ENCODE peak calls at places on chromosomes 3 and 15, in ten cellular contexts. One of them, this sample, is unnamed. For H3K4me1, the result is how much of the 10 kb centered on the place peaks cover.

GRCh38 chr3:66797916-66798560 is 200.1 kb upstream of the KBTBD8 start:
- DNase-seq in Peyer's patch: no peak
- DNase-seq in suprapubic skin: no peak
- DNase-seq in A549: no peak
- DNase-seq in body of pancreas: no peak
- DNase-seq in adrenal gland: peak
- DNase-seq in heart left ventricle: peak
- DNase-seq in breast epithelium: no peak
- DNase-seq in uterus: no peak
- DNase-seq in IMR-90: peak
- DNase-seq in this sample: peak

GRCh38 chr15:84911879-84912660 is 27.6 kb downstream of the SLC28A1 start:
- DNase-seq in IMR-90: peak
- DNase-seq in Peyer's patch: peak
- DNase-seq in body of pancreas: peak
- DNase-seq in heart left ventricle: peak
- DNase-seq in A549: peak
- DNase-seq in suprapubic skin: peak
- DNase-seq in uterus: peak
- DNase-seq in breast epithelium: peak
- DNase-seq in adrenal gland: peak
- DNase-seq in this sample: peak

GRCh38 chr3:9422712-9423424 is 25.5 kb downstream of the SETD5 start:
- DNase-seq in breast epithelium: peak
- DNase-seq in uterus: peak
- DNase-seq in suprapubic skin: no peak
- DNase-seq in heart left ventricle: peak
- DNase-seq in A549: peak
- DNase-seq in adrenal gland: peak
- DNase-seq in IMR-90: peak
- DNase-seq in body of pancreas: peak
- DNase-seq in Peyer's patch: peak
- DNase-seq in this sample: peak

GRCh38 chr15:34271493-34271892 is 46.7 kb downstream of the EMC4 start:
- DNase-seq in adrenal gland: peak
- DNase-seq in A549: no peak
- DNase-seq in breast epithelium: no peak
- DNase-seq in IMR-90: peak
- DNase-seq in heart left ventricle: no peak
- DNase-seq in uterus: peak
- DNase-seq in Peyer's patch: no peak
- DNase-seq in body of pancreas: no peak
- DNase-seq in suprapubic skin: no peak
- DNase-seq in this sample: no peak

GRCh38 chr3:78204977-78205376 is 1165.1 kb downstream of the ROBO2 start:
- DNase-seq in heart left ventricle: no peak
- DNase-seq in adrenal gland: no peak
- DNase-seq in suprapubic skin: no peak
- DNase-seq in breast epithelium: no peak
- DNase-seq in uterus: no peak
- DNase-seq in body of pancreas: no peak
- DNase-seq in IMR-90: peak
- DNase-seq in A549: no peak
- DNase-seq in Peyer's patch: no peak
- DNase-seq in this sample: peak

GRCh38 chr3:70053293-70053692 is 53.8 kb downstream of the SAMMSON start:
- DNase-seq in A549: no peak
- DNase-seq in adrenal gland: no peak
- DNase-seq in body of pancreas: no peak
- DNase-seq in breast epithelium: no peak
- DNase-seq in suprapubic skin: no peak
- DNase-seq in Peyer's patch: no peak
- DNase-seq in uterus: no peak
- DNase-seq in IMR-90: no peak
- DNase-seq in heart left ventricle: no peak
- DNase-seq in this sample: no peak

GRCh38 chr3:33173103-33173502 is 45.5 kb downstream of the SUSD5 start:
- DNase-seq in uterus: no peak
- DNase-seq in body of pancreas: no peak
- DNase-seq in IMR-90: no peak
- DNase-seq in adrenal gland: no peak
- DNase-seq in heart left ventricle: peak
- DNase-seq in Peyer's patch: no peak
- DNase-seq in A549: no peak
- DNase-seq in suprapubic skin: no peak
- DNase-seq in breast epithelium: no peak
- DNase-seq in this sample: no peak

GRCh38 chr3:65751123-65751700 is 287.5 kb downstream of the MAGI1 start:
- DNase-seq in uterus: peak
- DNase-seq in A549: peak
- DNase-seq in adrenal gland: peak
- DNase-seq in heart left ventricle: peak
- DNase-seq in breast epithelium: no peak
- DNase-seq in body of pancreas: peak
- DNase-seq in Peyer's patch: no peak
- DNase-seq in IMR-90: peak
- DNase-seq in suprapubic skin: no peak
- DNase-seq in this sample: peak

GRCh38 chr15:60077581-60078359 is 73.7 kb downstream of the FOXB1 start:
- DNase-seq in body of pancreas: no peak
- DNase-seq in suprapubic skin: no peak
- DNase-seq in IMR-90: no peak
- DNase-seq in uterus: no peak
- DNase-seq in breast epithelium: no peak
- DNase-seq in heart left ventricle: no peak
- DNase-seq in Peyer's patch: no peak
- DNase-seq in adrenal gland: no peak
- DNase-seq in A549: no peak
- DNase-seq in this sample: no peak

GRCh38 chr3:196886175-196886574 is 18.5 kb downstream of the SENP5 start:
- DNase-seq in A549: no peak
- DNase-seq in breast epithelium: no peak
- DNase-seq in uterus: no peak
- DNase-seq in body of pancreas: no peak
- DNase-seq in heart left ventricle: no peak
- DNase-seq in Peyer's patch: no peak
- DNase-seq in suprapubic skin: no peak
- DNase-seq in adrenal gland: no peak
- DNase-seq in IMR-90: no peak
- DNase-seq in this sample: no peak

GRCh38 chr15:92000709-92001108 is 147.2 kb downstream of the SLCO3A1 start:
- DNase-seq in breast epithelium: no peak
- DNase-seq in suprapubic skin: no peak
- DNase-seq in Peyer's patch: no peak
- DNase-seq in heart left ventricle: no peak
- DNase-seq in A549: no peak
- DNase-seq in IMR-90: no peak
- DNase-seq in adrenal gland: no peak
- DNase-seq in uterus: no peak
- DNase-seq in body of pancreas: no peak
- DNase-seq in this sample: no peak

GRCh38 chr3:38916706-38917105 is 100.7 kb upstream of the SCN10A start:
- DNase-seq in IMR-90: peak
- DNase-seq in Peyer's patch: no peak
- DNase-seq in uterus: no peak
- DNase-seq in heart left ventricle: no peak
- DNase-seq in body of pancreas: no peak
- DNase-seq in breast epithelium: no peak
- DNase-seq in suprapubic skin: no peak
- DNase-seq in A549: no peak
- DNase-seq in adrenal gland: no peak
- DNase-seq in this sample: no peak

GRCh38 chr3:146334151-146334550 is 83.2 kb upstream of the PLSCR4 start:
- DNase-seq in uterus: peak
- DNase-seq in heart left ventricle: no peak
- DNase-seq in adrenal gland: peak
- DNase-seq in A549: no peak
- DNase-seq in IMR-90: peak
- DNase-seq in body of pancreas: peak
- DNase-seq in breast epithelium: no peak
- DNase-seq in Peyer's patch: no peak
- DNase-seq in suprapubic skin: no peak
- DNase-seq in this sample: peak

GRCh38 chr3:2300938-2301337 is 202.3 kb downstream of the CNTN4 start:
- DNase-seq in Peyer's patch: no peak
- DNase-seq in body of pancreas: no peak
- DNase-seq in IMR-90: no peak
- DNase-seq in heart left ventricle: no peak
- DNase-seq in suprapubic skin: no peak
- DNase-seq in uterus: no peak
- DNase-seq in breast epithelium: no peak
- DNase-seq in A549: no peak
- DNase-seq in adrenal gland: no peak
- DNase-seq in this sample: no peak

GRCh38 chr3:10519236-10519635 is 13.8 kb upstream of the ATP2B2 start:
- DNase-seq in IMR-90: no peak
- DNase-seq in body of pancreas: no peak
- DNase-seq in suprapubic skin: peak
- DNase-seq in A549: no peak
- DNase-seq in heart left ventricle: peak
- DNase-seq in breast epithelium: no peak
- DNase-seq in Peyer's patch: peak
- DNase-seq in uterus: no peak
- DNase-seq in adrenal gland: no peak
- DNase-seq in this sample: peak

GRCh38 chr3:182793663-182794454 is 555 bp downstream of the ATP11B start:
- DNase-seq in uterus: peak
- DNase-seq in Peyer's patch: peak
- DNase-seq in body of pancreas: peak
- DNase-seq in heart left ventricle: peak
- DNase-seq in A549: peak
- DNase-seq in adrenal gland: peak
- DNase-seq in suprapubic skin: no peak
- DNase-seq in breast epithelium: peak
- DNase-seq in IMR-90: peak
- DNase-seq in this sample: peak
- TF ChIP-seq POLR2A in uterus: no peak
- TF ChIP-seq POLR2A in Peyer's patch: no peak
- TF ChIP-seq POLR2A in body of pancreas: peak
- TF ChIP-seq POLR2A in heart left ventricle: no peak
- TF ChIP-seq POLR2A in A549: no peak
- TF ChIP-seq POLR2A in adrenal gland: peak
- TF ChIP-seq POLR2A in suprapubic skin: no peak
- TF ChIP-seq POLR2A in breast epithelium: no peak
- TF ChIP-seq POLR2A in IMR-90: peak
- TF ChIP-seq POLR2A in this sample: no peak

DNA sequence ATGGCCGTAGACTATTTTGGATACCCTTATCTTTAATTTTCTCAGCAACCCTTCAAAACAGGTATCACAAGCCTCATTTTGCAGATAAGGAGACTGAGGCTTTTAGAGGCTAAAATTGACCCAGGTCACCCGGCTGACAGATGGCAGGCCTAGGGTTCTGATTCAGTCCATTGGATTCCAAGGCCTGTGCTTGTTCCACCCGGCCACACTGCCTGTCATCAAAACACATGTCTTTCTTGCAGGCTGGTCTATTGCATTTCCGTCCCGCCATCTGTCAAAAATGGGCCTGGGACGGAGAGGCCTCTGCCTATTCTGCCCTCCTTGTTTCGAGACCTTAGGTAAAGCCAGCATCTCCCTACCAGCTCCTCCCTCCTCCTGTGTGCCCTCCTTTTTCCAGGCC is 8.1 kb downstream of the INAFM2 start:
- DNase-seq in Peyer's patch: no peak
- DNase-seq in breast epithelium: no peak
- DNase-seq in adrenal gland: no peak
- DNase-seq in uterus: no peak
- DNase-seq in A549: no peak
- DNase-seq in IMR-90: no peak
- DNase-seq in suprapubic skin: no peak
- DNase-seq in heart left ventricle: no peak
- DNase-seq in body of pancreas: no peak
- DNase-seq in this sample: no peak
- H3K4me1 ChIP-seq in Peyer's patch: under half
- H3K4me1 ChIP-seq in breast epithelium: under half
- H3K4me1 ChIP-seq in adrenal gland: under half
- H3K4me1 ChIP-seq in uterus: under half
- H3K4me1 ChIP-seq in A549: under half
- H3K4me1 ChIP-seq in IMR-90: under half
- H3K4me1 ChIP-seq in suprapubic skin: under half
- H3K4me1 ChIP-seq in heart left ventricle: under half
- H3K4me1 ChIP-seq in body of pancreas: half or more
- H3K4me1 ChIP-seq in this sample: under half

GRCh38 chr3:121752261-121752660 is 2.7 kb upstream of the GOLGB1 start:
- DNase-seq in A549: no peak
- DNase-seq in suprapubic skin: no peak
- DNase-seq in uterus: no peak
- DNase-seq in breast epithelium: no peak
- DNase-seq in adrenal gland: no peak
- DNase-seq in Peyer's patch: no peak
- DNase-seq in heart left ventricle: no peak
- DNase-seq in IMR-90: no peak
- DNase-seq in body of pancreas: no peak
- DNase-seq in this sample: no peak

GRCh38 chr3:121748638-121749275 is 784 bp downstream of the GOLGB1 start:
- DNase-seq in body of pancreas: peak
- DNase-seq in Peyer's patch: no peak
- DNase-seq in A549: peak
- DNase-seq in adrenal gland: peak
- DNase-seq in uterus: no peak
- DNase-seq in breast epithelium: no peak
- DNase-seq in suprapubic skin: no peak
- DNase-seq in IMR-90: peak
- DNase-seq in heart left ventricle: no peak
- DNase-seq in this sample: peak

GRCh38 chr3:121749276-121750086 is at the start of gene GOLGB1:
- DNase-seq in Peyer's patch: peak
- DNase-seq in breast epithelium: peak
- DNase-seq in A549: peak
- DNase-seq in uterus: peak
- DNase-seq in adrenal gland: peak
- DNase-seq in heart left ventricle: peak
- DNase-seq in IMR-90: peak
- DNase-seq in body of pancreas: peak
- DNase-seq in suprapubic skin: peak
- DNase-seq in this sample: peak

GRCh38 chr3:121747976-121748375 is 1.6 kb downstream of the GOLGB1 start:
- DNase-seq in uterus: no peak
- DNase-seq in IMR-90: no peak
- DNase-seq in A549: no peak
- DNase-seq in suprapubic skin: no peak
- DNase-seq in body of pancreas: no peak
- DNase-seq in Peyer's patch: no peak
- DNase-seq in heart left ventricle: no peak
- DNase-seq in breast epithelium: no peak
- DNase-seq in adrenal gland: no peak
- DNase-seq in this sample: no peak

GRCh38 chr3:121750087-121750415 is 510 bp upstream of the GOLGB1 start:
- DNase-seq in suprapubic skin: no peak
- DNase-seq in body of pancreas: no peak
- DNase-seq in IMR-90: no peak
- DNase-seq in heart left ventricle: no peak
- DNase-seq in breast epithelium: no peak
- DNase-seq in Peyer's patch: no peak
- DNase-seq in uterus: no peak
- DNase-seq in adrenal gland: no peak
- DNase-seq in A549: no peak
- DNase-seq in this sample: no peak
- TF ChIP-seq POLR2A in suprapubic skin: no peak
- TF ChIP-seq POLR2A in body of pancreas: no peak
- TF ChIP-seq POLR2A in IMR-90: no peak
- TF ChIP-seq POLR2A in heart left ventricle: no peak
- TF ChIP-seq POLR2A in breast epithelium: no peak
- TF ChIP-seq POLR2A in Peyer's patch: no peak
- TF ChIP-seq POLR2A in uterus: no peak
- TF ChIP-seq POLR2A in adrenal gland: no peak
- TF ChIP-seq POLR2A in A549: no peak
- TF ChIP-seq POLR2A in this sample: no peak

GRCh38 chr3:50156549-50156948 is 1.4 kb downstream of the SEMA3F start:
- DNase-seq in A549: no peak
- DNase-seq in breast epithelium: no peak
- DNase-seq in suprapubic skin: no peak
- DNase-seq in Peyer's patch: no peak
- DNase-seq in adrenal gland: no peak
- DNase-seq in body of pancreas: no peak
- DNase-seq in IMR-90: no peak
- DNase-seq in heart left ventricle: no peak
- DNase-seq in uterus: no peak
- DNase-seq in this sample: no peak
- H3K4me1 ChIP-seq in A549: half or more
- H3K4me1 ChIP-seq in breast epithelium: under half
- H3K4me1 ChIP-seq in suprapubic skin: half or more
- H3K4me1 ChIP-seq in Peyer's patch: half or more
- H3K4me1 ChIP-seq in adrenal gland: under half
- H3K4me1 ChIP-seq in body of pancreas: under half
- H3K4me1 ChIP-seq in IMR-90: under half
- H3K4me1 ChIP-seq in heart left ventricle: under half
- H3K4me1 ChIP-seq in uterus: under half
- H3K4me1 ChIP-seq in this sample: under half

This sample was measured in testis.